ENCODE peak calls at places on chromosomes 12 and 14, in six cellular contexts. Y is EH, M is posterior cingulate gyrus, P is pancreas, K is cardiac muscle cell, B is astrocyte of the spinal cord. W is an unnamed sample.

GRCh38 chr14:20607617-20608016 is 16.4 kb upstream of the RNASE12 start:
- DNase-seq in Y (no peak), M (no peak), P (no peak), K (no peak), B (no peak), W (no peak)

GRCh38 chr14:79279645-79280399 is 931.5 kb downstream of the DIO2 start:
- DNase-seq in Y (peak), M (no peak), P (peak), K (peak), B (no peak), W (no peak)

GRCh38 chr12:117105902-117106301 is 6.7 kb upstream of the TESC start:
- DNase-seq in Y (no peak), M (peak), P (no peak), K (no peak), B (no peak), W (no peak)

GRCh38 chr14:89613260-89614008 is 196.4 kb upstream of the FOXN3 start:
- DNase-seq in Y (no peak), M (no peak), P (no peak), K (no peak), B (no peak), W (no peak)

GRCh38 chr14:52873694-52874093 is 77.2 kb downstream of the FERMT2 start:
- DNase-seq in Y (peak), M (no peak), P (no peak), K (no peak), B (peak), W (no peak)

GRCh38 chr12:95796225-95796981 is 5.8 kb upstream of the NTN4 start:
- DNase-seq in Y (peak), M (no peak), P (no peak), K (no peak), B (no peak), W (no peak)

GRCh38 chr12:56486694-56487093 is 1.3 kb downstream of the GLS2 start:
- DNase-seq in Y (no peak), M (no peak), P (no peak), K (no peak), B (no peak), W (no peak)

GRCh38 chr14:102097441-102098135 is 10.7 kb upstream of the HSP90AA1 start:
- DNase-seq in Y (no peak), M (peak), P (no peak), K (no peak), B (no peak), W (no peak)

GRCh38 chr14:57168138-57168695 is 100.5 kb downstream of the EXOC5 start:
- DNase-seq in Y (no peak), M (no peak), P (no peak), K (no peak), B (no peak), W (no peak)

GRCh38 chr12:26680724-26681455 is 152.1 kb downstream of the ITPR2 start:
- DNase-seq in Y (peak), M (no peak), P (no peak), K (no peak), B (no peak), W (no peak)

GRCh38 chr12:13197526-13198141 is 1.1 kb downstream of the EMP1 start:
- DNase-seq in Y (peak), M (no peak), P (no peak), K (no peak), B (no peak), W (no peak)

GRCh38 chr12:121190523-121191031 is 19.4 kb upstream of the P2RX4 start:
- DNase-seq in Y (peak), M (no peak), P (no peak), K (no peak), B (peak), W (peak)

GRCh38 chr12:131096681-131097181 is 143.0 kb downstream of the ADGRD1 start:
- DNase-seq in Y (no peak), M (peak), P (no peak), K (no peak), B (no peak), W (no peak)

GRCh38 chr14:95382747-95383146 is 63.0 kb upstream of the CLMN start:
- DNase-seq in Y (no peak), M (no peak), P (no peak), K (no peak), B (no peak), W (no peak)

GRCh38 chr12:46450279-46450748 is 77.7 kb upstream of the SLC38A2 start:
- DNase-seq in Y (no peak), M (no peak), P (peak), K (peak), B (no peak), W (no peak)

GRCh38 chr12:12883369-12884001 is 7.9 kb upstream of the GPRC5A start:
- DNase-seq in Y (peak), M (no peak), P (no peak), K (no peak), B (peak), W (no peak)

GRCh38 chr12:49578471-49579112 is 10.7 kb upstream of the MCRS1 start:
- DNase-seq in Y (no peak), M (peak), P (no peak), K (no peak), B (no peak), W (no peak)

GRCh38 chr14:56522403-56522802 is 57.2 kb upstream of the TMEM260 start:
- DNase-seq in Y (no peak), M (no peak), P (no peak), K (no peak), B (no peak), W (no peak)

GRCh38 chr12:66409195-66409871 is 107.0 kb downstream of the HELB start:
- DNase-seq in Y (peak), M (no peak), P (no peak), K (peak), B (peak), W (no peak)

GRCh38 chr12:39138268-39138667 is 232.9 kb upstream of the CPNE8 start:
- DNase-seq in Y (no peak), M (no peak), P (no peak), K (no peak), B (no peak), W (no peak)

GRCh38 chr14:34081576-34082136 is 130.8 kb upstream of the EGLN3 start:
- DNase-seq in Y (peak), M (no peak), P (peak), K (no peak), B (peak), W (no peak)

GRCh38 chr14:88804035-88804434 is 11.3 kb upstream of the EML5 start:
- DNase-seq in Y (peak), M (peak), P (no peak), K (no peak), B (no peak), W (no peak)

GRCh38 chr14:59190372-59190771 is 1.9 kb downstream of the DAAM1 start:
- DNase-seq in Y (peak), M (no peak), P (no peak), K (peak), B (no peak), W (no peak)

GRCh38 chr14:50063876-50064420 is 52.4 kb downstream of the VCPKMT start:
- DNase-seq in Y (no peak), M (no peak), P (no peak), K (no peak), B (no peak), W (no peak)

GRCh38 chr14:58428011-58428807 is 690 bp downstream of the KIAA0586 start:
- DNase-seq in Y (peak), M (no peak), P (no peak), K (peak), B (peak), W (peak)

GRCh38 chr14:34043627-34044372 is 92.9 kb upstream of the EGLN3 start:
- DNase-seq in Y (no peak), M (no peak), P (no peak), K (no peak), B (no peak), W (no peak)

GRCh38 chr12:132470417-132470816 is 19.5 kb upstream of the FBRSL1 start:
- DNase-seq in Y (no peak), M (no peak), P (no peak), K (no peak), B (no peak), W (no peak)

GRCh38 chr14:100540141-100540925 is 46.9 kb downstream of the BEGAIN start:
- DNase-seq in Y (no peak), M (peak), P (peak), K (peak), B (no peak), W (no peak)

GRCh38 chr14:96090441-96091148 is 51.4 kb downstream of the C14orf132 start:
- DNase-seq in Y (peak), M (peak), P (peak), K (peak), B (peak), W (no peak)

GRCh38 chr12:94706250-94706661 is 55.9 kb upstream of the TMCC3 start:
- DNase-seq in Y (no peak), M (no peak), P (no peak), K (no peak), B (no peak), W (no peak)